ENCODE peak calls at places on chromosomes 13 and 19, in four cellular contexts. A is IMR-90, I is K562, R is GM12878. L is an unnamed sample.

GRCh38 chr19:43765109-43765876 is 10.5 kb upstream of the SMG9 start:
- DNase-seq in A (peak), R (peak), I (peak), L (peak)

GRCh38 chr13:49549289-49549688 is 36.1 kb downstream of the RCBTB1 start:
- DNase-seq in A (no peak), I (no peak), R (no peak), L (no peak)

GRCh38 chr19:38247734-38248268 is 8.4 kb downstream of the PPP1R14A start:
- DNase-seq in R (no peak), A (no peak), I (no peak), L (no peak)

GRCh38 chr19:2974342-2974932 is 2.9 kb upstream of the TLE6 start:
- DNase-seq in A (no peak), R (no peak), I (peak), L (no peak)

GRCh38 chr19:27997069-27997468 is 1215.9 kb downstream of the UQCRFS1 start:
- DNase-seq in A (no peak), I (no peak), R (no peak), L (no peak)

GRCh38 chr13:73720216-73720840 is 413.9 kb downstream of the KLF12 start:
- DNase-seq in A (peak), R (no peak), I (no peak), L (no peak)

GRCh38 chr19:56699552-56699951 is 28.0 kb upstream of the ZNF835 start:
- DNase-seq in R (no peak), I (no peak), A (no peak), L (no peak)

GRCh38 chr13:106063591-106064308 is 471.7 kb downstream of the EFNB2 start:
- DNase-seq in R (no peak), A (peak), I (no peak), L (no peak)

DNA sequence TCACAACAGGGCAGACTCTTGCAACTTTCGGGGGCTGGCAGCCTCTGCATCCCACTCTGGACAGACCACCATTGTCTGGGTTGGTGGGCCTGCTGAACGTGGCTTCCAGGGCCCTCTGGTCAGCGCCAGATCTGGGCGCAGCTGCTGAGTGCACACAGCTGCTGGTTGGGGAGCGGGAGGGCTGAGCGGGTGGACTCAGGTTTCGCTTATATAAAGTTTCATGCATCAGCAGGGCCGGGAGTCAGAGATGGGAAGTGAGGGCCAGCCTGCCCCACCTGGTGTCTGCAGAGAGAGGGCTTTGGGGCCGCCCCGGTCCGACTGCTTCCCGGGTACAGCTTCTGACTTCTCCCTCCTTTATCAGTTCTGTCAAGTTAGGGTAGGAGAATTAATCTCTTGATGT is 6.9 kb downstream of the ARHGEF7 start:
- DNase-seq in I (no peak), R (no peak), A (peak), L (no peak)
- TF ChIP-seq FOS in I (no peak), R (no peak), A (no peak), L (no peak)

GRCh38 chr19:49271080-49271753 is 53.8 kb downstream of the SLC6A16 start:
- DNase-seq in A (no peak), R (no peak), I (no peak), L (no peak)

GRCh38 chr19:49272204-49272603 is 52.8 kb downstream of the SLC6A16 start:
- DNase-seq in I (no peak), R (no peak), A (peak), L (no peak)
- TF ChIP-seq FOS in I (no peak), R (no peak), A (peak), L (peak)

GRCh38 chr19:17245535-17245984 is at the start of gene NR2F6:
- DNase-seq in R (no peak), I (no peak), A (no peak), L (no peak)

GRCh38 chr19:17246681-17247425 is 1.1 kb upstream of the NR2F6 start:
- DNase-seq in R (no peak), A (peak), I (peak), L (no peak)

GRCh38 chr19:17243854-17244617 is 1.7 kb downstream of the NR2F6 start:
- DNase-seq in I (peak), R (no peak), A (peak), L (no peak)

GRCh38 chr19:17243340-17243853 is 2.3 kb downstream of the NR2F6 start:
- DNase-seq in R (no peak), A (no peak), I (no peak), L (no peak)

DNA sequence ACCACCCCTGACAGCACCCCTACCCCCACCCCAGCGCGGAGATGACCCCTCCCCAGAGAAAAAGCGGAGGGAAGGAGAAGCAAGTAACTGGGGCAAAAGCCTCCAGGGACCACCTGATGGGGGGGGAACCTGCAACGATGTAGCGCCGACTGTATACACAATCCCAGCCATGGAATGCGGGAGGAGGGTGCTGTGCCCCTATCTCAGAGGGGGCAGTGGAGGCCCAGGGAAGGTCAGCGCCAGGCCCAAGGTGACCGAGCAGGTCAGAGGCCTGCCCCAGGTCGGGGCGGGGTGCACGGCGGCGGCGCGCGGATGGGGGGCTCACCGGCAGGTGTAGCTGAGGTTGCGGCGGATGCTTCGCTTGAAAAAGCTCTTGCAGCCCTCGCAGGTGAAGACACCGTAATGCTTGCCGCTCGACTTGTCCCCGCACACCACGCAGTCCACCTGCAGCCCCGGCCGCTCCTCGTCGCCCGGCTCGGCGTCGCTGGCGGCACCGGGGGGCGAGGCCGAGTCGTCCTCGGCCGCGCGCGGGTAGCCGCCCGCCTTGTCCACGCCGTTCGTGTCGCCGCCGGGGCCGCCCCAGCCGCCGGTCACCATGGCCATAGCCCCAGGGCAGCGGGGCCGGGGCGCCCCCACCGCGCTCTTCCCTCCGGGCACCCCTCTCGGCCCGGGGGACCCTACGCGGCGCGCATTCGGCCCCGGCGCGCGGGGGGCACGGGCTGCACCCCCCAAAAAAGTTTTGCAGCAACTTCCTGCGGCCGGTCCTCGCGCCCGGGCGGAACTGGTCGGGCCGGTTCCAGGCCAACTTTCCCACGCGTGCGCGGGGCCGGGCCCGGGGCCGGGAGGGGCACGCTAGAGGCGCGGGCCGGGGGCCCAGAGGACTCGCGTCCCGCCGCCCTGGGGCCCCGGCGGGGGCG is 843 bp downstream of the NR2F6 start:
- DNase-seq in I (no peak), A (no peak), R (no peak), L (no peak)
- TF ChIP-seq FOS in I (no peak), A (no peak), R (no peak), L (no peak)

GRCh38 chr19:16289594-16289993 is 35.0 kb upstream of the KLF2 start:
- DNase-seq in R (no peak), A (no peak), I (no peak), L (no peak)
- TF ChIP-seq FOS in R (no peak), A (no peak), I (no peak), L (no peak)

DNA sequence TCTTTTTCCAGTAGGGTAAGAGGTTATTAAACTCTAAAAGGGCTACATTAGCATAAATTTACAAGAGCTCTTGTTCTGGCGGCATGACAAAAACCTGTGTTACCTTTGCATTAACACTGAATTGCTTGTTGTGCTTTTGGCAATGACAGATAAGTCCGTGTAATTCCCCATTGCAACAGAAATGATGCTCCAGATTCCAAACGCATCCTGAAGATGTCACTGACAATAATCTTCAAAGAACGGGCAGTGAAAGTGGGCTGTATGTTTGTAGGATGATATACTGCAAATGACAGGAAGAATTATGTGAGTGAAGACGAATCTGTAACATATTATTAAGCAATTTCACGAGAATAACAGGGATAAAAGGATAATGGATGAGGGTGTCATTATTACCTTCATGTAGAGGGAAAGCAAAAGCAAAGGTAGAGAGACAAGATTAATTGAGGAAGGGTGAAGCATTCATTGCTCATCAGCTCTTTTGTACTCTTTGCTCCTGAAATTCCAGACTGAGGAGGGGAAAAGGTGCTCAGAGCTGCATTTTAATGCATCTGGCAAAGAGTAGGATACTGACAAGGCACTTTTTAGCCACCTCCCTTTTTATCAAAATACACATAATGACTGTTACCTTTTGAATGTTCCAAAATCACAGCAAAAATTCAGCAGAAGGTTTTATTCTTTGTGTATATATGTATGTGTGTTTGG is 38.5 kb upstream of the MAB21L1 start:
- DNase-seq in A (no peak), R (no peak), I (no peak), L (no peak)
- TF ChIP-seq FOS in A (no peak), R (no peak), I (no peak), L (no peak)

GRCh38 chr19:39828015-39828633 is 5.8 kb downstream of the DYRK1B start:
- DNase-seq in I (no peak), A (no peak), R (no peak), L (no peak)
- TF ChIP-seq FOS in I (no peak), A (no peak), R (no peak), L (no peak)

GRCh38 chr13:64453831-64454230 is 2776.3 kb downstream of the PCDH9 start:
- DNase-seq in I (no peak), R (no peak), A (peak), L (peak)

GRCh38 chr13:64459778-64460177 is 2770.4 kb downstream of the PCDH9 start:
- DNase-seq in I (no peak), A (no peak), R (no peak), L (no peak)

GRCh38 chr13:64457976-64458375 is 2772.2 kb downstream of the PCDH9 start:
- DNase-seq in I (no peak), A (peak), R (no peak), L (peak)
- TF ChIP-seq FOS in I (no peak), A (no peak), R (no peak), L (no peak)

GRCh38 chr19:7373862-7374261 is 25.1 kb downstream of the ARHGEF18 start:
- DNase-seq in R (no peak), A (no peak), I (peak), L (no peak)
- TF ChIP-seq FOS in R (no peak), A (no peak), I (no peak), L (no peak)